ENCODE peak calls at places on chromosomes 6 and 20, in seven cellular contexts. I, O, K, Q, H, T and A are unnamed samples. For H3K4me1 and H3K9me3, the result is how much of the 10 kb centered on the place peaks cover.

GRCh38 chr20:45445805-45446562 is 23.6 kb upstream of the WFDC2 start:
- DNase-seq in I (peak), O (no peak), K (no peak), Q (no peak), H (no peak), T (peak), A (peak)

GRCh38 chr6:1263039-1263849 is 48.7 kb upstream of the FOXQ1 start:
- DNase-seq in I (peak), O (no peak), K (peak), Q (no peak), H (no peak), T (peak), A (no peak)

GRCh38 chr6:128569737-128570438 is 49.5 kb upstream of the PTPRK start:
- DNase-seq in I (no peak), O (no peak), K (no peak), Q (no peak), H (peak), T (peak), A (no peak)

GRCh38 chr6:164106345-164106769 is 691.8 kb downstream of the QKI start:
- DNase-seq in I (peak), O (peak), K (peak), Q (peak), H (no peak), T (peak), A (peak)

GRCh38 chr20:61899971-61900370 is 165.7 kb downstream of the TAF4 start:
- DNase-seq in I (no peak), O (no peak), K (peak), Q (no peak), H (no peak), T (no peak), A (no peak)

GRCh38 chr6:116008470-116009229 is 52.0 kb downstream of the FRK start:
- DNase-seq in I (no peak), O (no peak), K (peak), Q (no peak), H (no peak), T (peak), A (no peak)

GRCh38 chr6:119978274-119978889 is 628.8 kb upstream of the MAN1A1 start:
- DNase-seq in I (peak), O (no peak), K (peak), Q (no peak), H (no peak), T (peak), A (peak)

GRCh38 chr6:43943099-43943766 is 173.2 kb downstream of the VEGFA start:
- DNase-seq in I (no peak), O (no peak), K (no peak), Q (no peak), H (no peak), T (no peak), A (no peak)

GRCh38 chr6:46015119-46015968 is at the start of gene CLIC5:
- DNase-seq in I (peak), O (no peak), K (peak), Q (peak), H (no peak), T (no peak), A (no peak)

GRCh38 chr6:135525550-135525949 is 28.0 kb upstream of the AHI1 start:
- DNase-seq in I (no peak), O (no peak), K (no peak), Q (no peak), H (no peak), T (no peak), A (no peak)

GRCh38 chr6:52994031-52994788 is 874 bp downstream of the GSTA4 start:
- DNase-seq in I (peak), O (no peak), K (peak), Q (no peak), H (peak), T (peak), A (peak)

GRCh38 chr6:5152417-5152816 is 67.3 kb downstream of the PPP1R3G start:
- DNase-seq in I (no peak), O (no peak), K (no peak), Q (no peak), H (no peak), T (no peak), A (no peak)

GRCh38 chr20:2981646-2982045 is 61.8 kb upstream of the GNRH2 start:
- DNase-seq in I (no peak), O (no peak), K (no peak), Q (no peak), H (no peak), T (no peak), A (no peak)

GRCh38 chr20:4765681-4766080 is 44.0 kb downstream of the PRND start:
- DNase-seq in I (no peak), O (no peak), K (no peak), Q (no peak), H (no peak), T (no peak), A (no peak)

GRCh38 chr6:166464418-166465400 is 82.0 kb upstream of the MPC1 start:
- DNase-seq in I (no peak), O (no peak), K (no peak), Q (no peak), H (no peak), T (no peak), A (no peak)

GRCh38 chr20:35715611-35716010 is 16.4 kb downstream of the ROMO1 start:
- DNase-seq in I (no peak), O (no peak), K (no peak), Q (no peak), H (no peak), T (no peak), A (no peak)

GRCh38 chr6:90123796-90124195 is 172.8 kb downstream of the BACH2 start:
- DNase-seq in I (no peak), O (no peak), K (no peak), Q (no peak), H (no peak), T (no peak), A (no peak)

GRCh38 chr20:53413188-53413631 is 180.4 kb downstream of the ZNF217 start:
- DNase-seq in I (peak), O (peak), K (peak), Q (no peak), H (peak), T (peak), A (no peak)

GRCh38 chr6:125658759-125659431 is 90.5 kb upstream of the HEY2 start:
- DNase-seq in I (no peak), O (no peak), K (no peak), Q (no peak), H (no peak), T (peak), A (no peak)

GRCh38 chr20:54494303-54495006 is 19.1 kb downstream of the DOK5 start:
- DNase-seq in I (no peak), O (no peak), K (no peak), Q (no peak), H (no peak), T (no peak), A (no peak)

GRCh38 chr20:32252189-32252588 is 25.3 kb upstream of the KIF3B start:
- DNase-seq in I (no peak), O (no peak), K (no peak), Q (no peak), H (no peak), T (no peak), A (no peak)

GRCh38 chr20:45913105-45913504 is 1.1 kb upstream of the PLTP start:
- DNase-seq in I (no peak), O (no peak), K (no peak), Q (no peak), H (no peak), T (no peak), A (no peak)

DNA sequence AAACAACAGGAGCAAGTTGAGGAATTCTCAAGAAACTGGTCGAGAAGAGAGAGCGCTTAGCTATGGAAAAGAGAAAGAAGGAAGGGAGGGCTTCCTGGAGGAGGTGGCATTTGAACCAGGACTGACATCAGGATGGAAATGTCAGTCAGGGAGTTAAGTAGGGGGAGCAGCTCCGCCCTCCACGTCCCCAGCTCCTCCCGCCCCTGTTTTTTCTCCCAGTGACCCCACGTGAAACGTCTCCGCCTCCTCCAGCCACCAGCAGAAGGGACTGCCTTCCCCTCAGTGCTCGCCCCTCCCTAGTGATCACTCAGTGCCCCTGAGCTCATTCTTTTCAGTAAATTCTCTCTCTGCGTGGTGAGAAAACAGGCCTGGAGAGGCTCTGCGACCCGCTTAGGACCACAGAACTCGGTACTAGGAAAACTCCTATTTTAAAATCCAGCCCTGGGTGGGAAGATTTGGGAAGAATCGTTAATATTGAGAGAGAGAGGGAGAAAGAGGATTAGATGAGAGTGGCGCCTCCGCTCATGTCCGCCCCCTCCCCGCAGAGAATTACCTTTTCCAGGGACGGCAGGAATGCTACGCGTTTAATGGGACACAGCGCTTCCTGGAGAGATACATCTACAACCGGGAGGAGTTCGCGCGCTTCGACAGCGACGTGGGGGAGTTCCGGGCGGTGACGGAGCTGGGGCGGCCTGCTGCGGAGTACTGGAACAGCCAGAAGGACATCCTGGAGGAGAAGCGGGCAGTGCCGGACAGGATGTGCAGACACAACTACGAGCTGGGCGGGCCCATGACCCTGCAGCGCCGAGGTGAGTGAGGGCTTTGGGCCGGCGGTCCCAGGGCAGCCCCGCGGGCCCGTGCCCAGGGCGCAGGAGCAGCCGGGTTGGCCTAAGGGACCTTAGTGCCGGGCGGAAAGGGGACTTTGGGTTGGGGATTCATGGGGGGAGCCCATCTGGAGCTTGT is 4.6 kb downstream of the HLA-DPB1 start:
- DNase-seq in I (peak), O (peak), K (peak), Q (peak), H (peak), T (no peak), A (no peak)
- H3K4me3 ChIP-seq in I (peak), O (peak), K (peak), Q (peak), H (peak), T (no peak), A (peak)

DNA sequence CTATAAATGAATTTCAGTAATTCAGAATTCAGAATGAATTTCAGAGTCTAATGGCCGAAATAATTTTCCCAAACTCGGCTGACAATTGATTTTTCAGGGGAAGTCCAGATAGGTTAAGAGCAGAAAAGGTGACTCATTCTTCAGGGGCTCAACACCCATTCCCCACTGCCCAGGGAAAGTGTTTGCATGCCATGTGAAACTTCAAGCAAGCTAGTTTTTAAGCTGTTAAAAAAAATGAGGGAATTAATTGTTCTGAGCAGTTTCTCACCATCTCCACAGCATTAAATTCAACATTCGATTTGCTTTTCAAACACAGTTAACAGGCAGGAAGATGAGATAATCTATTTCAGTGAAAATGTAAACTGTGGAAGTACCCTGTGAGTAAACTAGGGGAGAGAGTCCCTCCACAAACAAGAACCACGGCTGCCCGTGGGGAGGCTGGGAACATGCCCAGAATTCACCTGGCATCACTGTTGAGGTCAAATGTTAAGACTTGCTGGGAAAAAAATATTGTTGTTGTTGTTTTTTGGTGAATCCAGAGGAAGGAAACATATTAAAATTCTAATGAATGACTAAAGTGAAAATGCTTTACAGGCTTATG is 650.8 kb upstream of the AGPAT4 start:
- DNase-seq in I (no peak), O (no peak), K (no peak), Q (no peak), H (no peak), T (no peak), A (no peak)
- H3K4me1 ChIP-seq in I (under half), O (under half), K (under half), Q (under half), H (under half), T (under half), A (under half)

GRCh38 chr6:170000071-170000843 is 248.8 kb downstream of the ERMARD start:
- DNase-seq in I (no peak), O (no peak), K (no peak), Q (no peak), H (no peak), T (no peak), A (no peak)
- H3K9me3 ChIP-seq in I (under half), O (under half), K (under half), Q (under half), H (under half), T (under half), A (under half)

GRCh38 chr20:15857131-15857784 is 716.0 kb downstream of the KIF16B start:
- DNase-seq in I (no peak), O (no peak), K (no peak), Q (no peak), H (no peak), T (no peak), A (peak)
- H3K4me3 ChIP-seq in I (no peak), O (no peak), K (no peak), Q (no peak), H (peak), T (no peak), A (no peak)

DNA sequence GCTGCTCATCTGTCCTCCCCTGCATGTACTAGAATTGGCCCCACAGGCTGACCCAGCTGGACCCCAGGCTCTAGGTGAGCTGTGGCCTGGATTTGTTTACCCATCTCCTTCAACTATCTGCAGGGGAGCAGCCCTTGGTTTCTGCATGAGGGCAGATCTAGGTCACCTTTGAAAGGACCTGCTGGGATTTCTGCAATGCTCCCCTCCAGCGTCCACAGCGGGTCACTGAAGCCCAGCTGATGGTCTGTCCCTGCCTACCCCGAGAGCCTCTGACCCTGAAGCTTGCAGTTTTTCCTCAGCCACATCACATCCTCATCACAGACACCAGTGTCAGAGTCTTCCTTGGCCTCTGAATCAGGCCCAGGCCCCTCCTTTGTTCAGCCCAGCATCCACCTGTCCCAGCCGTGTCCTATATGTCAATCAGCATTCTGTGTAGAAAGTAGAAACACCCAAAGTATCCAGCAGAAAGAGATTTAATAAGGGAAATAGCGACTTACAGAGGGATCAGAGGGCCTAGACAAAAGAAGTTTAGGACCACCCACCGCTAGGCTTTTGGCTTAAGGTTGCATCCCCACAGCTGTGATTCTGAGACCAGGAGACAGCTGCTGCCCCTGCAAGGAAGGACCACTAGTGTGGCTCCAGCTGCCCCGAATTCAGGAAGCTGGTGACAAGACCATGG is 243.1 kb downstream of the LRFN2 start:
- DNase-seq in I (peak), O (no peak), K (no peak), Q (no peak), H (peak), T (peak), A (no peak)
- H3K4me1 ChIP-seq in I (under half), O (under half), K (under half), Q (under half), H (under half), T (half or more), A (under half)

DNA sequence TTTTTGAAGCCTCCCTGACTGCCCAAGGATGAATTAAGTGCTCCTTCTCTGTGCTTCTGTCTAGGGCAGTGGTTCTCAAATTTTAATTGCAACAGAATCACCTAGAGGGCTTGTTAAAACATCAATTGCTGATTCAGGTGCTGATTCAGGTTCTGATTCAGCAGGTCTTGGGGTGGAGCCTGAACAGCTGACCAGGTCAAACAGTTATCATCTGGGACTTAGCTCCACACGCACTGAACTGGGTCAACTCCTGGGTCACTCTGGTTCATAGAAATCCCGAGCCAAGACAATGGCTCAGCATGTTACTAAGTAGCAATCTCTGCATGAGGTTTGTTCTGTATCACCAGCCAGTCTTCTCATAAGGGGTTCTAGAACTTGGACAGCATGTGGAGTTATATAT is 192.3 kb downstream of the GJA1 start:
- DNase-seq in I (no peak), O (no peak), K (no peak), Q (no peak), H (no peak), T (no peak), A (no peak)
- H3K9me3 ChIP-seq in I (half or more), O (under half), K (under half), Q (under half), H (under half), T (under half), A (under half)

DNA sequence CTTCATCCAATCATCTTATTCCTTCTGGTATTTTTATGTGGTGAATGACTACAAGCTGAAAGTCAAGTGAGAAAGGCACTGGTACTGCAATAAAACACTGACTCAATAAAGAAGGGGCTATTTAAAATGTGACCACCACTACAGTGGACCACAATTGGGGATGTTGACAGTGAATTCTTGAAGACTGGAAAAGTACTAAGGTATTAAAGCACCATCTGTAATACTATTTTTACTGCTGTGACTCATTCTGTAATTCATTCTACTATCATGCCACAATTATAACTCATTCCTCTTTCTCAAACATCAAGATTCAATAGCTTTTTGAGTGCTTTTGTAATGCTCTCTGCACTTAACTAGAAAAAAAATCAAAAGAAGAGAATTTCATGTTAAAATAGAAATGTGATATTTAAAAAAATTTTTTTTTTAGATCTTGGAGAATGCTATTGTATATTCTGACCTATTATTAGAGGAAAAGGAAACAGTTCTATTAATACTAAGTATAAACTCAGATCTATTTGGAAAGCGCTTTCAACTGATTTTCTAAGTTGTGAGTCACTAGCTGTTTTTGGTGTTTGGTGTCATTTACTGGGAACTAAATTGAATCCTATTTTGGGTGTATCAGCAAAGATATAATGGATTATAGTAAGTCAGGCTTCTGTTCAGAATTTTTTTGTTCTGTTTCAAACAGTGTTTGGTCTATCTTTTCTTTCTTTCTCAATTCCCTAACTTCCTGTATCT is 104.7 kb upstream of the TMEM170B start:
- DNase-seq in I (no peak), O (no peak), K (no peak), Q (no peak), H (no peak), T (no peak), A (no peak)
- H3K4me3 ChIP-seq in I (no peak), O (no peak), K (no peak), Q (no peak), H (no peak), T (no peak), A (no peak)

GRCh38 chr6:32894085-32895005 is 40.4 kb downstream of the PSMB9 start:
- DNase-seq in I (peak), O (peak), K (peak), Q (peak), H (peak), T (peak), A (peak)
- H3K4me1 ChIP-seq in I (under half), O (under half), K (under half), Q (under half), H (under half), T (under half), A (under half)